ENCODE peak calls at places on chromosomes 6 and 20, in seven cellular contexts. D is right atrium auricular region, F is RWPE1, K is GM13976, M is left lung, W is dorsolateral prefrontal cortex, U is choroid plexus epithelial cell. S is an unnamed sample.

GRCh38 chr20:32581839-32582658 is 3.1 kb downstream of the NOL4L start:
- DNase-seq in U (no peak), D (no peak), F (no peak), K (no peak), M (no peak), W (no peak), S (no peak)

GRCh38 chr6:38822963-38823362 is 107.9 kb downstream of the DNAH8 start:
- DNase-seq in K (no peak), D (no peak), F (no peak), W (no peak), U (no peak), M (no peak), S (no peak)

GRCh38 chr6:2851727-2852513 is 10.3 kb upstream of the SERPINB1 start:
- DNase-seq in M (no peak), W (no peak), K (no peak), D (no peak), U (no peak), F (no peak), S (no peak)

GRCh38 chr20:9578584-9578983 is 64.2 kb downstream of the LAMP5 start:
- DNase-seq in K (no peak), F (no peak), M (no peak), U (no peak), D (no peak), W (no peak), S (no peak)

GRCh38 chr6:30194797-30195690 is 18.2 kb downstream of the TRIM26 start:
- DNase-seq in F (no peak), D (no peak), W (no peak), U (peak), M (no peak), K (no peak), S (no peak)

GRCh38 chr20:59925359-59925758 is 8.1 kb downstream of the SYCP2 start:
- DNase-seq in W (no peak), K (no peak), M (no peak), U (no peak), F (no peak), D (no peak), S (no peak)

GRCh38 chr6:118808794-118809668 is 84.9 kb upstream of the ASF1A start:
- DNase-seq in F (no peak), M (no peak), U (no peak), K (no peak), W (no peak), D (no peak), S (no peak)

GRCh38 chr20:24773751-24774201 is 175.3 kb upstream of the CST7 start:
- DNase-seq in W (peak), D (no peak), U (peak), F (peak), K (no peak), M (peak), S (no peak)

GRCh38 chr6:307874-308273 is 15.6 kb downstream of the DUSP22 start:
- DNase-seq in U (no peak), F (no peak), K (no peak), M (no peak), W (no peak), D (no peak), S (no peak)

GRCh38 chr6:34343823-34344222 is 48.6 kb downstream of the NUDT3 start:
- DNase-seq in D (no peak), F (no peak), K (no peak), W (no peak), U (no peak), M (no peak), S (no peak)

GRCh38 chr6:165884813-165885765 is 222.0 kb upstream of the PDE10A start:
- DNase-seq in D (peak), F (peak), W (peak), M (peak), K (peak), U (peak), S (no peak)

GRCh38 chr6:154613137-154613676 is 102.7 kb upstream of the CNKSR3 start:
- DNase-seq in W (no peak), F (peak), K (no peak), M (no peak), U (peak), D (no peak), S (no peak)

GRCh38 chr20:44990957-44991356 is 24.6 kb downstream of the STK4 start:
- DNase-seq in F (no peak), D (no peak), W (no peak), K (no peak), U (no peak), M (no peak), S (no peak)

GRCh38 chr6:52649521-52649920 is 21.4 kb upstream of the TMEM14A start:
- DNase-seq in D (no peak), K (no peak), F (no peak), M (no peak), U (no peak), W (no peak), S (no peak)

GRCh38 chr6:114735118-114735730 is 392.4 kb upstream of the HS3ST5 start:
- DNase-seq in U (no peak), K (no peak), M (no peak), W (no peak), F (no peak), D (no peak), S (no peak)

GRCh38 chr20:49712918-49713778 is 530 bp downstream of the B4GALT5 start:
- DNase-seq in K (peak), U (peak), D (no peak), W (no peak), M (peak), F (peak), S (no peak)

GRCh38 chr20:57124800-57125399 is 141.5 kb downstream of the BMP7 start:
- DNase-seq in W (no peak), D (no peak), K (no peak), F (no peak), M (no peak), U (peak), S (no peak)

GRCh38 chr6:105900120-105900937 is 185.8 kb upstream of the PRDM1 start:
- DNase-seq in D (no peak), K (no peak), U (peak), W (no peak), F (no peak), M (no peak), S (no peak)

GRCh38 chr6:15977050-15977449 is 151.8 kb upstream of the MYLIP start:
- DNase-seq in U (no peak), F (no peak), W (no peak), D (no peak), M (no peak), K (no peak), S (no peak)

GRCh38 chr6:15526129-15526764 is 136.6 kb downstream of the DTNBP1 start:
- DNase-seq in W (no peak), K (peak), F (no peak), D (peak), M (no peak), U (no peak), S (no peak)

GRCh38 chr6:33802186-33803061 is 1.4 kb downstream of the MLN start:
- DNase-seq in W (no peak), F (no peak), U (no peak), M (no peak), K (no peak), D (no peak), S (no peak)

GRCh38 chr6:33315753-33316602 is 1.6 kb downstream of the ZBTB22 start:
- DNase-seq in U (no peak), W (no peak), K (no peak), F (no peak), M (no peak), D (no peak), S (no peak)

DNA sequence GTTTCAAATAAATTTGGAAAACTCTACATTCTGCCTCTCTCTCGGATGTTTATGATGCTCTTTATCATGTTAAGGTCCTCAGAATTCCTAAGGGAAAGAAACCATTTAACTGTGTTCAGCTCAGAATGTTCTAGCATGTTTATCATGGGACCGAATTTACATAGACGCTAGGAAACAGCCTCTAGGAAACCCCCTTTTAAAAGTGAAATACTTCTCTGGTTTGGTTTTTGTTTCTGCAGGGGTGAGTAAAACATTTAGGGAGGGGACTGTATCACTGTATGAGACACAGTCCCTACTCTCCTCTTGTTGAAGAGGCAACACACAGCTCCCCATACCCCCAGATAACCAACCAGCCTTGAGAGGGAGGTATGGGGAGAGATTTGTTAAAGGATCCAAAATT is 267.6 kb upstream of the SUPT3H start:
- DNase-seq in D (no peak), K (peak), M (no peak), F (no peak), U (no peak), W (no peak), S (no peak)
- TF ChIP-seq CTCF in D (no peak), K (no peak), M (no peak), F (no peak), U (no peak), W (no peak), S (no peak)

GRCh38 chr20:6185268-6185667 is 62.4 kb upstream of the FERMT1 start:
- DNase-seq in M (no peak), K (no peak), U (peak), D (no peak), W (no peak), F (no peak), S (no peak)
- TF ChIP-seq CTCF in M (no peak), K (no peak), U (peak), D (no peak), W (no peak), F (peak), S (peak)

DNA sequence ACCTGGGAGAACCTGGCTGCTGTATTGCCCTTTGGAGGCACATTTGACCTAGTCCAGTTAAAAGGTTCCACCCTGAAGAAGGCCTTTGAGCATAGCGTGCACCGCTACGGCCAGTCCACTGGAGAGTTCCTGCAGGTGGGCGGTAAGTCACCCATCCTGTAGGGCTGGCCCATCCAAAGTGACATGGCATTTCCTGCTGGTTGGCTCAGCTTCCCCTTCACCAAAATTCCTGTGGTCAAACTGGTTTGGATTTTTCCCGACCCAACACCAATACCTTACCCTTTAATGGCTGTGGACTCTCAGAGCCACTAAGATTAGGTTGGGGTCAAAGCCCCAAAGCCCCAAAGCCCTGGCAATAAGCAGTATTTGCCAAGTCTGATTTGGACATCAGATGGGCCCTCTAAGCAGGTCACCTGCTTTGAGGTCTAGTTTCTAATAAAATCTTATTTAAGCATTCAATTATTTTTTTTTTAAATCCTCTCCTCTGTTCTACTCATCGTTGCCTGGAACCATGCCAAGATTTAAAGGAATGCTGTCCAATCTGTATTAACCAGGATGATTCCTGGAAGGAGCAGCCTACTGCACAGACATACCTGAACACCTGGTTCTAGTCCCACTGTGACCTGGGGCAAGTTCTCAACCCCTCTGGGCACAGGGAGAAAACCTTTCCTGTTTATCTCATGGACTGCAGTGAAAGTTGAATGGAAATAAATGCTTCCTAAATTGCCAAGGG is 40.8 kb downstream of the NT5E start:
- DNase-seq in D (no peak), U (peak), M (no peak), K (no peak), F (peak), W (no peak), S (no peak)
- TF ChIP-seq CTCF in D (no peak), U (no peak), M (no peak), K (no peak), F (no peak), W (no peak), S (no peak)

GRCh38 chr6:42795651-42796050 is 13.8 kb downstream of the BICRAL start:
- DNase-seq in M (no peak), K (no peak), F (no peak), U (no peak), W (no peak), D (no peak), S (no peak)
- TF ChIP-seq CTCF in M (no peak), K (no peak), F (no peak), U (no peak), W (no peak), D (no peak), S (no peak)

DNA sequence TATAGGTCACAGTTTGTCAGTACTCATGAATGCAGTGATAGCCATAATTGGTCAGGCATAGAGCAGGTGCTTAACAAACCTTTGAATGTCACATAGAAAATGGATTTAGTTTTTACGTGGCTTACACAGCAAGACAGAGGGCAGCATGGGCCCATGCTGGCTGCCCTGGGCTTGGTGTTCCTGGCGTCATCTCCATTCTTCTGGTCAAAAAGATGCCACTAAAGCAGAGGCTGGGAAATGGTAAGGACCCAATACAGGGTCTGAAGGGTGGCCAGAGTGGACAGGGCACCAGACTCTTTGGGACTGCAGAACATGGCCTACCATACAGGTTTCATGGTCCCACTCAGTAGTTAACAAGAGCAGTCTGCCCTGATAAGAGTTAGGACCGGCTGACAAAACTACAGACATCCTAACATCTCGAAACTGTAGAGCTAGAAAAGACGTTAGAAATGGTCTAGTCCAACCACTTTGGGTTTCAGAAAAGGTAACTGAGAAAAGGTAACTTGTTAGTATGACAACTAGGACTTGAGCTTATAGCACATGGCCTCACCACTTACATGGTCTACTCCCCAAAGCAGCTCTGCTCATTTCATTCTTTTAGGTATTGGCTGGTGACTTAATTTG is 22.6 kb downstream of the HEBP2 start:
- DNase-seq in U (no peak), M (no peak), F (no peak), K (no peak), D (no peak), W (no peak), S (no peak)
- TF ChIP-seq CTCF in U (no peak), M (no peak), F (no peak), K (no peak), D (peak), W (no peak), S (no peak)

DNA sequence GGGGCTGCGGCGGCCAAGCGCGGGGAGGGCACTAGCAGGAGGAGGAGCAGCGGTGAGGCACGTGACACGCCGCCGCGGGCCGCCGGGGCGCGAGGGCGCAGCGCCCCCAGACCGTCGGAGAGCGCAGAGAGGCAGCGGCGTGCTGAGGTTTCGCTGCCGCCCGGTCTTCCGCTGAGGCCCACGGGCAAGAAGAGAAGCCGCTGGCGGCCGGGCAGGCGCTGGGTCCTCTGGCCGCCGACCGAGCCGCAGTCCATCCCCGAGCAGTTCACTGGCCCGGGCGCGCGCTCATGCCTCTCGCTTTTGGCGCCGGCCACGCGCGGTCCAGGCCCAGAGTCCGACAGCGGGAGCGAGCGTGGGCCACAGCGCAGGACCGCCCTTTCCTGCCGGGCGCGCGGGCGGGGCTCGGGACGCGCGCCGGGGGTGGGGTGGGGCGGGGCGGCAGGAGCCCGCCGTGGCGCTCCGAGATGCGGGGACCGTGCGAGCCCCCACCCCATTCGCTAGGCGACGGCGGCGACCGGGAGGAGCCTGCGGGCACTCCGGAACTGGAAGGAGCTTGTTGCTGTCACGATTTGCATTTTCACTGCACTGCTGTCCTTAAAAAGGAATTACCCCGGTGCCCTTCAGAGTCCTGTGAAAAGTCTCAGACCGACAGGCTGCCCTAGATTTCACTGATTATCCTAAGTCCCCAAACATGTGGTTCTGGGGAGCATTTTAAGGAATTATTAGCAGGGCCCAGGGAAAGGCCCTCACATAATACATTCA is at the start of gene MCUR1:
- DNase-seq in U (peak), D (peak), W (peak), F (peak), K (peak), M (peak), S (peak)
- TF ChIP-seq CTCF in U (no peak), D (peak), W (peak), F (peak), K (peak), M (no peak), S (peak)

GRCh38 chr6:21305827-21306469 is 287.6 kb upstream of the SOX4 start:
- DNase-seq in W (no peak), U (peak), D (no peak), F (peak), M (no peak), K (no peak), S (no peak)
- TF ChIP-seq CTCF in W (no peak), U (peak), D (peak), F (no peak), M (no peak), K (no peak), S (no peak)

GRCh38 chr20:2480381-2480780 is 9.8 kb upstream of the SNRPB start:
- DNase-seq in K (no peak), D (no peak), F (no peak), W (no peak), M (no peak), U (no peak), S (no peak)

GRCh38 chr20:2475850-2476741 is 5.5 kb upstream of the SNRPB start:
- DNase-seq in K (no peak), D (no peak), U (no peak), F (no peak), W (no peak), M (no peak), S (no peak)

DNA sequence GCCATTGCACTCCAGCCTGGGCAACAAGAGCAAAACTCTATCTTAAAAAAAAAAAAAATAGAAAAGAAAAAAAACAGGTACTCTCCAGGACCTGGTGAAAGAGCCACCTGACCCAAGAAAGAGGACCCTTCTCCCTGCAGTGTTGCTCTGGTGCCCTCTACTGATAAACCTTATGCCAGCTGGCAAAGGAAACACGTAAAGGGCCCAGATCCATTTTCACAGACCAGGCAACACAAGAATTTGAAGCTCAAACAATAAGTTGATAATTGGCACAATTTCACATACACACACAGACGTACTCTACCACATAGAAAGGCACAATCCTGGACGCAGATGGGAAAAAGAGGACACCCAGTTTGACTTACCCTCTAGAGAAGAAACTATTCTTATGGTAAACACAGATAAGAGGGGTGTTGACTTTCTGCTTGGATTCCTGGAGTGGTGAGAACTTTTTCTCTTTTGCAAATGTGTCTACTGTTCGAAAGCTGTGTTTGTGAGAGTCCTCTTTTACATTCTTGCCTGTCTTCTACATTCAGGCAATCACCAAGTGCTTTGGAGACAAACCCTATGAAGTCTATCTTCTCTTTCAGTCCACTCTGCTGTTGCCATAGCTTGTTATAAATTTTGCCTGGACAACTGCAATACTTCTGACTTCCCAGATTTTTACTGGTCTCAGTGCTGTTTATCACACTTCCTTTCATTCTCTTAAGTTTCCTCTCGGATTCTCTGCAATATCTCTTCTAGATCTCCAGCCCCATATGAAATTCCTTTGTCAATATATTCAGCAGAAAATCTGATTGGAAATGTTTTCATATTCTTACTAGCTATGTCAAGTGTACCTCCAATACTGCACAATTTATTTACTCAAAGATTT is 6.4 kb upstream of the SNRPB start:
- DNase-seq in F (no peak), D (no peak), M (no peak), U (no peak), K (no peak), W (no peak), S (no peak)
- TF ChIP-seq CTCF in F (no peak), D (no peak), M (no peak), U (peak), K (peak), W (no peak), S (peak)

DNA sequence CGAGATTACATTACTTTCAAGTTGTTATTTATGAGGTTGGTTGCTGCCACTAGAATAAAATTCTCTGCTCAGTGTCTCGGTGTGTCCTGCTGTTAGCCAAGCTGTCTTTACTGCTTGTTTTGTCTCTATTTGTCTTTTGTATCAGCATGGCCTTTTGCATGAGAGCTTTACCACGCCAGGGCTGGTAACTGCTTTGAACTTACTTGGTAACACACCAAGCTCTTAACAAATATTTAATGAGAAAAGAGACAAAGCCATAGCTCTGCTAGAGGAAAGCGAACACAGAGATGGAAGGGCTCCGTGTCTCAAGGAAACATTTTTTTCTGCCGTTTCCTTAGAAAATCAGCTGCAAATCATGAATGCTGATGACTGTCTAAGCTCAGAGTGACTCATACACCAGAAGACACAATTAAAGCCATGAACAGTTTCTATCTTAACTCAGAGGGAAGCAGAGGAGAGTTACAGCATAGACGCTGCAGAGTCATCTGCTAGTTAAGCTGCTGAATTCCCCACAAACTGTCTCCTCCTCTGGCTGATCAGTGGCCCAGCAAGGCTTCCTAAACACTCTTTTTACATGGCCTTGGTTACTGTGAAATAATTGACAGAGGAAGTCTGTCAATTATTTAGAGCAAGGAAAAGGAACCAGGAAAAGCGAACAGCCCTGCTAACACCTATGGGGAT is 44.8 kb downstream of the AGPAT4 start:
- DNase-seq in U (peak), F (peak), M (no peak), K (no peak), W (no peak), D (no peak), S (no peak)
- TF ChIP-seq CTCF in U (peak), F (no peak), M (no peak), K (no peak), W (no peak), D (no peak), S (no peak)

GRCh38 chr6:24524801-24525200 is 30.0 kb downstream of the ALDH5A1 start:
- DNase-seq in K (peak), M (no peak), F (peak), D (no peak), U (peak), W (peak), S (no peak)
- TF ChIP-seq CTCF in K (peak), M (no peak), F (peak), D (no peak), U (peak), W (peak), S (peak)